ENCODE peak calls at places on chromosomes 7 and 10, in seven cellular contexts. S, W, D, T, I, X and E are unnamed samples.

GRCh38 chr10:110772454-110773025 is 99.2 kb upstream of the PDCD4 start:
- DNase-seq in S (no peak), W (no peak), D (no peak), T (no peak), I (no peak), X (no peak), E (no peak)

GRCh38 chr7:127587663-127588018 is 570 bp upstream of the ARF5 start:
- DNase-seq in S (no peak), W (no peak), D (no peak), T (no peak), I (no peak), X (no peak), E (no peak)

GRCh38 chr7:120014920-120015465 is 258.0 kb upstream of the KCND2 start:
- DNase-seq in S (no peak), W (no peak), D (no peak), T (no peak), I (no peak), X (no peak), E (no peak)

GRCh38 chr10:78685466-78686163 is 383.2 kb upstream of the ZMIZ1 start:
- DNase-seq in S (no peak), W (no peak), D (no peak), T (no peak), I (no peak), X (no peak), E (no peak)

GRCh38 chr7:80105706-80106408 is 28.8 kb upstream of the GNAI1 start:
- DNase-seq in S (no peak), W (no peak), D (no peak), T (no peak), I (no peak), X (no peak), E (no peak)

GRCh38 chr7:91230503-91230902 is 33.7 kb upstream of the FZD1 start:
- DNase-seq in S (no peak), W (no peak), D (no peak), T (no peak), I (no peak), X (no peak), E (no peak)

GRCh38 chr7:85828654-85829053 is 641.8 kb upstream of the SEMA3D start:
- DNase-seq in S (no peak), W (no peak), D (no peak), T (no peak), I (no peak), X (no peak), E (no peak)

GRCh38 chr7:25262586-25262985 is 34.3 kb upstream of the NPVF start:
- DNase-seq in S (no peak), W (no peak), D (no peak), T (no peak), I (no peak), X (no peak), E (peak; percentile 77)

GRCh38 chr7:157457355-157458253 is 120.8 kb downstream of the DNAJB6 start:
- DNase-seq in S (no peak), W (no peak), D (no peak), T (no peak), I (no peak), X (no peak), E (no peak)

GRCh38 chr10:127243490-127244272 is 47.3 kb upstream of the INSYN2A start:
- DNase-seq in S (no peak), W (no peak), D (peak; percentile 46), T (peak; percentile 39), I (peak; percentile 43), X (peak; percentile 33), E (peak; percentile 61)

DNA sequence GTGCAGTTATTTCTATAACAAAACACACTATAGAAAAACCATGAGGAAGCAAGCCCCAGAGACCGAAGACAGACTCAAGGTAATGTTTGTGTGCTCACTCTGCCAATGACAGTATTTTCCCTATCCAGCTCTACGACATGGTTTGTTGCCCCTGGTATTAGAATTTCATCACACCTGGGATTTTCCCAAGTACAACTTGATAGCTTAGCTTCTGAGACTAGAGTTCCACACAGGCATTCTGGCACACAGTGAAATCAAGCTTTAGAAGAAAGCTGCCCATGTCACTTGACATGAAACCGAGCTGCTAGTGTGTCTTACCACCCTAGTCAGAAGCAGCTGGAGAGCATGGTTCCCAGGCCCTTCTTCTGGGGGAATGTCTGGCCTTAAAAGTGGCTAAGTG is 44.1 kb upstream of the AKR1E2 start:
- DNase-seq in S (no peak), W (no peak), D (no peak), T (no peak), I (no peak), X (no peak), E (no peak)
- TF ChIP-seq JUND in S (no peak), W (no peak), D (no peak), T (no peak), I (no peak), X (no peak), E (no peak)

GRCh38 chr7:73976761-73977625 is 51.0 kb upstream of the ELN start:
- DNase-seq in S (no peak), W (no peak), D (no peak), T (no peak), I (peak; percentile 54), X (no peak), E (no peak)
- TF ChIP-seq JUND in S (no peak), W (no peak), D (no peak), T (no peak), I (no peak), X (no peak), E (no peak)

DNA sequence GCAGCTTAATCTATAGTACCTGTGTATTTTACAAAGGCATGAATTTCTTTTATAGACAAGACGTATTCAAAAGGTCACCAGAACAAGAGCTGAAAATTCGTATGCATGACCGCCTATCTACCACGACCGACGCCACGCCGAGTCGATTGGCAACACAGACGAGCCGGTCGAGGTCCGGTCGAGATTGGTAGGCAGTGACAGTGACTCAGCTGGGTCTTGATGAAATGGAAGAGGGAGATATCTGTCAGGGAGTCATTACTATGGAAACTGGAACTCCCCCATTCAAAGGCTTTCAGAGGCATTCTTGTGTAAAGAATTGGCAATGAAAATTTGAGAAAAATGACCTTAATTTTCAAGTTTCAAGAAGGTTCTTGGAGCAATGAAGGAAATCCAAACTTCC is 2.1 kb downstream of the ATP5MK start:
- DNase-seq in S (no peak), W (peak; percentile 47), D (no peak), T (no peak), I (no peak), X (no peak), E (no peak)
- TF ChIP-seq JUND in S (no peak), W (no peak), D (no peak), T (no peak), I (no peak), X (no peak), E (no peak)

GRCh38 chr7:92576296-92576695 is 13.9 kb downstream of the FAM133B start:
- DNase-seq in S (no peak), W (no peak), D (no peak), T (no peak), I (no peak), X (no peak), E (no peak)
- TF ChIP-seq JUND in S (no peak), W (no peak), D (no peak), T (no peak), I (no peak), X (no peak), E (no peak)

GRCh38 chr7:139749545-139749944 is 28.3 kb downstream of the HIPK2 start:
- DNase-seq in S (no peak), W (no peak), D (no peak), T (no peak), I (no peak), X (no peak), E (no peak)
- TF ChIP-seq JUND in S (no peak), W (no peak), D (no peak), T (no peak), I (no peak), X (no peak), E (no peak)

GRCh38 chr7:1401011-1401410 is 58.3 kb downstream of the MICALL2 start:
- DNase-seq in S (no peak), W (no peak), D (no peak), T (peak; percentile 28), I (no peak), X (no peak), E (no peak)
- TF ChIP-seq JUND in S (no peak), W (no peak), D (no peak), T (no peak), I (no peak), X (no peak), E (no peak)

GRCh38 chr7:4873071-4873944 is 10.2 kb downstream of the RADIL start:
- DNase-seq in S (no peak), W (no peak), D (no peak), T (no peak), I (peak; percentile 60), X (no peak), E (no peak)

GRCh38 chr7:4868493-4868892 is 6.7 kb upstream of the PAPOLB start:
- DNase-seq in S (no peak), W (no peak), D (no peak), T (no peak), I (no peak), X (no peak), E (no peak)

GRCh38 chr7:4871056-4871680 is 9.3 kb upstream of the PAPOLB start:
- DNase-seq in S (no peak), W (no peak), D (no peak), T (no peak), I (peak; percentile 57), X (no peak), E (no peak)

GRCh38 chr7:4875391-4875790 is 8.1 kb downstream of the RADIL start:
- DNase-seq in S (no peak), W (no peak), D (no peak), T (no peak), I (no peak), X (no peak), E (no peak)

GRCh38 chr7:4871930-4872675 is 10.3 kb upstream of the PAPOLB start:
- DNase-seq in S (no peak), W (peak; percentile 39), D (no peak), T (no peak), I (peak; percentile 99), X (no peak), E (no peak)
- TF ChIP-seq JUND in S (no peak), W (no peak), D (no peak), T (no peak), I (no peak), X (no peak), E (no peak)

GRCh38 chr7:46133076-46133475 is 212.0 kb upstream of the IGFBP3 start:
- DNase-seq in S (no peak), W (no peak), D (no peak), T (no peak), I (no peak), X (no peak), E (no peak)
- TF ChIP-seq JUND in S (no peak), W (no peak), D (no peak), T (no peak), I (no peak), X (no peak), E (no peak)

GRCh38 chr7:100486111-100486636 is 2.4 kb downstream of the NYAP1 start:
- DNase-seq in S (no peak), W (peak; percentile 5), D (no peak), T (no peak), I (no peak), X (no peak), E (no peak)
- TF ChIP-seq JUND in S (no peak), W (no peak), D (no peak), T (no peak), I (no peak), X (no peak), E (no peak)